ENCODE peak calls at places on chromosomes 6 and 20, in nine cellular contexts. One of them, this sample, is unnamed.

GRCh38 chr6:72182337-72183246 is 296.2 kb downstream of the RIMS1 start:
- DNase-seq in activated CD4-positive, alpha-beta T cell treated with anti-CD3 and anti-CD28 coated beads, Interleukin-2, amount 50 U/mL, for 48 hours: no peak
- DNase-seq in NCI-H1417: peak
- DNase-seq in SIG-M5: no peak
- DNase-seq in stimulated activated CD4-positive, alpha-beta T cell treated with anti-CD3 and anti-CD28 coated beads, Interleukin-12 subunit alpha, Interleukin-12 subunit beta, amount 100 ng/mL, for 4 hours: no peak
- DNase-seq in stimulated activated naive B cell treated with anti-CD40 and anti-IgM and Interleukin-4, amounts not matched to agents 10 μg/mL and 1 μg/mL and 100 μg/mL, for 72 hours: peak
- DNase-seq in astrocyte: peak
- DNase-seq in OCI-LY7: no peak
- DNase-seq in AML-193: no peak
- DNase-seq in this sample: peak

GRCh38 chr6:104713982-104714381 is 145.7 kb downstream of the HACE1 start:
- DNase-seq in astrocyte: no peak
- DNase-seq in SIG-M5: no peak
- DNase-seq in stimulated activated CD4-positive, alpha-beta T cell treated with anti-CD3 and anti-CD28 coated beads, Interleukin-12 subunit alpha, Interleukin-12 subunit beta, amount 100 ng/mL, for 4 hours: no peak
- DNase-seq in AML-193: no peak
- DNase-seq in stimulated activated naive B cell treated with anti-CD40 and anti-IgM and Interleukin-4, amounts not matched to agents 10 μg/mL and 1 μg/mL and 100 μg/mL, for 72 hours: no peak
- DNase-seq in NCI-H1417: no peak
- DNase-seq in OCI-LY7: no peak
- DNase-seq in activated CD4-positive, alpha-beta T cell treated with anti-CD3 and anti-CD28 coated beads, Interleukin-2, amount 50 U/mL, for 48 hours: no peak
- DNase-seq in this sample: no peak

GRCh38 chr6:13234130-13234529 is 94.2 kb downstream of the TBC1D7 start:
- DNase-seq in NCI-H1417: no peak
- DNase-seq in stimulated activated CD4-positive, alpha-beta T cell treated with anti-CD3 and anti-CD28 coated beads, Interleukin-12 subunit alpha, Interleukin-12 subunit beta, amount 100 ng/mL, for 4 hours: no peak
- DNase-seq in astrocyte: peak
- DNase-seq in AML-193: no peak
- DNase-seq in OCI-LY7: no peak
- DNase-seq in activated CD4-positive, alpha-beta T cell treated with anti-CD3 and anti-CD28 coated beads, Interleukin-2, amount 50 U/mL, for 48 hours: no peak
- DNase-seq in SIG-M5: no peak
- DNase-seq in stimulated activated naive B cell treated with anti-CD40 and anti-IgM and Interleukin-4, amounts not matched to agents 10 μg/mL and 1 μg/mL and 100 μg/mL, for 72 hours: no peak
- DNase-seq in this sample: peak

GRCh38 chr20:64159286-64159680 is 5.0 kb upstream of the MYT1 start:
- DNase-seq in NCI-H1417: no peak
- DNase-seq in activated CD4-positive, alpha-beta T cell treated with anti-CD3 and anti-CD28 coated beads, Interleukin-2, amount 50 U/mL, for 48 hours: no peak
- DNase-seq in AML-193: no peak
- DNase-seq in SIG-M5: no peak
- DNase-seq in stimulated activated CD4-positive, alpha-beta T cell treated with anti-CD3 and anti-CD28 coated beads, Interleukin-12 subunit alpha, Interleukin-12 subunit beta, amount 100 ng/mL, for 4 hours: no peak
- DNase-seq in astrocyte: no peak
- DNase-seq in OCI-LY7: no peak
- DNase-seq in stimulated activated naive B cell treated with anti-CD40 and anti-IgM and Interleukin-4, amounts not matched to agents 10 μg/mL and 1 μg/mL and 100 μg/mL, for 72 hours: no peak
- DNase-seq in this sample: no peak

GRCh38 chr6:132228894-132229293 is 172.4 kb downstream of the MOXD1 start:
- DNase-seq in stimulated activated CD4-positive, alpha-beta T cell treated with anti-CD3 and anti-CD28 coated beads, Interleukin-12 subunit alpha, Interleukin-12 subunit beta, amount 100 ng/mL, for 4 hours: no peak
- DNase-seq in stimulated activated naive B cell treated with anti-CD40 and anti-IgM and Interleukin-4, amounts not matched to agents 10 μg/mL and 1 μg/mL and 100 μg/mL, for 72 hours: no peak
- DNase-seq in SIG-M5: no peak
- DNase-seq in OCI-LY7: no peak
- DNase-seq in NCI-H1417: no peak
- DNase-seq in activated CD4-positive, alpha-beta T cell treated with anti-CD3 and anti-CD28 coated beads, Interleukin-2, amount 50 U/mL, for 48 hours: no peak
- DNase-seq in astrocyte: peak
- DNase-seq in AML-193: no peak
- DNase-seq in this sample: peak

GRCh38 chr20:42795399-42795798 is 394.3 kb downstream of the PTPRT start:
- DNase-seq in AML-193: no peak
- DNase-seq in NCI-H1417: peak
- DNase-seq in SIG-M5: no peak
- DNase-seq in stimulated activated naive B cell treated with anti-CD40 and anti-IgM and Interleukin-4, amounts not matched to agents 10 μg/mL and 1 μg/mL and 100 μg/mL, for 72 hours: no peak
- DNase-seq in stimulated activated CD4-positive, alpha-beta T cell treated with anti-CD3 and anti-CD28 coated beads, Interleukin-12 subunit alpha, Interleukin-12 subunit beta, amount 100 ng/mL, for 4 hours: no peak
- DNase-seq in activated CD4-positive, alpha-beta T cell treated with anti-CD3 and anti-CD28 coated beads, Interleukin-2, amount 50 U/mL, for 48 hours: no peak
- DNase-seq in astrocyte: no peak
- DNase-seq in OCI-LY7: no peak
- DNase-seq in this sample: no peak

GRCh38 chr6:10977231-10977968 is 66.7 kb downstream of the ELOVL2 start:
- DNase-seq in stimulated activated CD4-positive, alpha-beta T cell treated with anti-CD3 and anti-CD28 coated beads, Interleukin-12 subunit alpha, Interleukin-12 subunit beta, amount 100 ng/mL, for 4 hours: no peak
- DNase-seq in OCI-LY7: no peak
- DNase-seq in astrocyte: no peak
- DNase-seq in AML-193: no peak
- DNase-seq in SIG-M5: no peak
- DNase-seq in activated CD4-positive, alpha-beta T cell treated with anti-CD3 and anti-CD28 coated beads, Interleukin-2, amount 50 U/mL, for 48 hours: no peak
- DNase-seq in stimulated activated naive B cell treated with anti-CD40 and anti-IgM and Interleukin-4, amounts not matched to agents 10 μg/mL and 1 μg/mL and 100 μg/mL, for 72 hours: no peak
- DNase-seq in NCI-H1417: no peak
- DNase-seq in this sample: no peak

GRCh38 chr20:38550274-38550673 is 30.7 kb upstream of the ADIG start:
- DNase-seq in activated CD4-positive, alpha-beta T cell treated with anti-CD3 and anti-CD28 coated beads, Interleukin-2, amount 50 U/mL, for 48 hours: no peak
- DNase-seq in SIG-M5: no peak
- DNase-seq in NCI-H1417: no peak
- DNase-seq in stimulated activated CD4-positive, alpha-beta T cell treated with anti-CD3 and anti-CD28 coated beads, Interleukin-12 subunit alpha, Interleukin-12 subunit beta, amount 100 ng/mL, for 4 hours: no peak
- DNase-seq in AML-193: no peak
- DNase-seq in stimulated activated naive B cell treated with anti-CD40 and anti-IgM and Interleukin-4, amounts not matched to agents 10 μg/mL and 1 μg/mL and 100 μg/mL, for 72 hours: no peak
- DNase-seq in astrocyte: no peak
- DNase-seq in OCI-LY7: peak
- DNase-seq in this sample: no peak

GRCh38 chr6:119322034-119322433 is 27.5 kb downstream of the MAN1A1 start:
- DNase-seq in stimulated activated CD4-positive, alpha-beta T cell treated with anti-CD3 and anti-CD28 coated beads, Interleukin-12 subunit alpha, Interleukin-12 subunit beta, amount 100 ng/mL, for 4 hours: no peak
- DNase-seq in AML-193: no peak
- DNase-seq in astrocyte: no peak
- DNase-seq in NCI-H1417: no peak
- DNase-seq in SIG-M5: no peak
- DNase-seq in stimulated activated naive B cell treated with anti-CD40 and anti-IgM and Interleukin-4, amounts not matched to agents 10 μg/mL and 1 μg/mL and 100 μg/mL, for 72 hours: no peak
- DNase-seq in activated CD4-positive, alpha-beta T cell treated with anti-CD3 and anti-CD28 coated beads, Interleukin-2, amount 50 U/mL, for 48 hours: no peak
- DNase-seq in OCI-LY7: no peak
- DNase-seq in this sample: no peak

GRCh38 chr6:7313505-7314165 is 636 bp upstream of the SSR1 start:
- DNase-seq in NCI-H1417: no peak
- DNase-seq in astrocyte: no peak
- DNase-seq in OCI-LY7: no peak
- DNase-seq in stimulated activated naive B cell treated with anti-CD40 and anti-IgM and Interleukin-4, amounts not matched to agents 10 μg/mL and 1 μg/mL and 100 μg/mL, for 72 hours: no peak
- DNase-seq in AML-193: no peak
- DNase-seq in stimulated activated CD4-positive, alpha-beta T cell treated with anti-CD3 and anti-CD28 coated beads, Interleukin-12 subunit alpha, Interleukin-12 subunit beta, amount 100 ng/mL, for 4 hours: no peak
- DNase-seq in SIG-M5: no peak
- DNase-seq in activated CD4-positive, alpha-beta T cell treated with anti-CD3 and anti-CD28 coated beads, Interleukin-2, amount 50 U/mL, for 48 hours: no peak
- DNase-seq in this sample: no peak

GRCh38 chr20:23160536-23161243 is 74.6 kb upstream of the CD93 start:
- DNase-seq in SIG-M5: no peak
- DNase-seq in NCI-H1417: no peak
- DNase-seq in AML-193: no peak
- DNase-seq in astrocyte: peak
- DNase-seq in activated CD4-positive, alpha-beta T cell treated with anti-CD3 and anti-CD28 coated beads, Interleukin-2, amount 50 U/mL, for 48 hours: no peak
- DNase-seq in OCI-LY7: no peak
- DNase-seq in stimulated activated CD4-positive, alpha-beta T cell treated with anti-CD3 and anti-CD28 coated beads, Interleukin-12 subunit alpha, Interleukin-12 subunit beta, amount 100 ng/mL, for 4 hours: no peak
- DNase-seq in stimulated activated naive B cell treated with anti-CD40 and anti-IgM and Interleukin-4, amounts not matched to agents 10 μg/mL and 1 μg/mL and 100 μg/mL, for 72 hours: no peak
- DNase-seq in this sample: peak

GRCh38 chr6:36938536-36938935 is 16.0 kb upstream of the PI16 start:
- DNase-seq in activated CD4-positive, alpha-beta T cell treated with anti-CD3 and anti-CD28 coated beads, Interleukin-2, amount 50 U/mL, for 48 hours: no peak
- DNase-seq in astrocyte: peak
- DNase-seq in stimulated activated naive B cell treated with anti-CD40 and anti-IgM and Interleukin-4, amounts not matched to agents 10 μg/mL and 1 μg/mL and 100 μg/mL, for 72 hours: no peak
- DNase-seq in SIG-M5: no peak
- DNase-seq in stimulated activated CD4-positive, alpha-beta T cell treated with anti-CD3 and anti-CD28 coated beads, Interleukin-12 subunit alpha, Interleukin-12 subunit beta, amount 100 ng/mL, for 4 hours: no peak
- DNase-seq in AML-193: no peak
- DNase-seq in NCI-H1417: no peak
- DNase-seq in OCI-LY7: no peak
- DNase-seq in this sample: peak

GRCh38 chr6:157682856-157683481 is 140.1 kb upstream of the SNX9 start:
- DNase-seq in NCI-H1417: no peak
- DNase-seq in SIG-M5: no peak
- DNase-seq in OCI-LY7: no peak
- DNase-seq in astrocyte: peak
- DNase-seq in AML-193: no peak
- DNase-seq in activated CD4-positive, alpha-beta T cell treated with anti-CD3 and anti-CD28 coated beads, Interleukin-2, amount 50 U/mL, for 48 hours: no peak
- DNase-seq in stimulated activated CD4-positive, alpha-beta T cell treated with anti-CD3 and anti-CD28 coated beads, Interleukin-12 subunit alpha, Interleukin-12 subunit beta, amount 100 ng/mL, for 4 hours: no peak
- DNase-seq in stimulated activated naive B cell treated with anti-CD40 and anti-IgM and Interleukin-4, amounts not matched to agents 10 μg/mL and 1 μg/mL and 100 μg/mL, for 72 hours: no peak
- DNase-seq in this sample: peak

GRCh38 chr6:93418113-93418447 is 1.3 kb downstream of the EPHA7 start:
- DNase-seq in SIG-M5: no peak
- DNase-seq in stimulated activated naive B cell treated with anti-CD40 and anti-IgM and Interleukin-4, amounts not matched to agents 10 μg/mL and 1 μg/mL and 100 μg/mL, for 72 hours: no peak
- DNase-seq in OCI-LY7: no peak
- DNase-seq in activated CD4-positive, alpha-beta T cell treated with anti-CD3 and anti-CD28 coated beads, Interleukin-2, amount 50 U/mL, for 48 hours: no peak
- DNase-seq in NCI-H1417: peak
- DNase-seq in astrocyte: no peak
- DNase-seq in AML-193: no peak
- DNase-seq in stimulated activated CD4-positive, alpha-beta T cell treated with anti-CD3 and anti-CD28 coated beads, Interleukin-12 subunit alpha, Interleukin-12 subunit beta, amount 100 ng/mL, for 4 hours: no peak
- DNase-seq in this sample: no peak

GRCh38 chr6:84390334-84390733 is 162.9 kb upstream of the CEP162 start:
- DNase-seq in OCI-LY7: no peak
- DNase-seq in astrocyte: no peak
- DNase-seq in activated CD4-positive, alpha-beta T cell treated with anti-CD3 and anti-CD28 coated beads, Interleukin-2, amount 50 U/mL, for 48 hours: no peak
- DNase-seq in stimulated activated naive B cell treated with anti-CD40 and anti-IgM and Interleukin-4, amounts not matched to agents 10 μg/mL and 1 μg/mL and 100 μg/mL, for 72 hours: no peak
- DNase-seq in stimulated activated CD4-positive, alpha-beta T cell treated with anti-CD3 and anti-CD28 coated beads, Interleukin-12 subunit alpha, Interleukin-12 subunit beta, amount 100 ng/mL, for 4 hours: no peak
- DNase-seq in AML-193: no peak
- DNase-seq in SIG-M5: no peak
- DNase-seq in NCI-H1417: no peak
- DNase-seq in this sample: no peak

GRCh38 chr20:17938889-17939619 is 29.5 kb downstream of the SNX5 start:
- DNase-seq in astrocyte: no peak
- DNase-seq in stimulated activated CD4-positive, alpha-beta T cell treated with anti-CD3 and anti-CD28 coated beads, Interleukin-12 subunit alpha, Interleukin-12 subunit beta, amount 100 ng/mL, for 4 hours: peak
- DNase-seq in AML-193: peak
- DNase-seq in NCI-H1417: peak
- DNase-seq in SIG-M5: no peak
- DNase-seq in activated CD4-positive, alpha-beta T cell treated with anti-CD3 and anti-CD28 coated beads, Interleukin-2, amount 50 U/mL, for 48 hours: peak
- DNase-seq in stimulated activated naive B cell treated with anti-CD40 and anti-IgM and Interleukin-4, amounts not matched to agents 10 μg/mL and 1 μg/mL and 100 μg/mL, for 72 hours: peak
- DNase-seq in OCI-LY7: peak
- DNase-seq in this sample: peak

GRCh38 chr20:43909720-43910119 is 4.9 kb upstream of the TOX2 start:
- DNase-seq in stimulated activated naive B cell treated with anti-CD40 and anti-IgM and Interleukin-4, amounts not matched to agents 10 μg/mL and 1 μg/mL and 100 μg/mL, for 72 hours: peak
- DNase-seq in activated CD4-positive, alpha-beta T cell treated with anti-CD3 and anti-CD28 coated beads, Interleukin-2, amount 50 U/mL, for 48 hours: no peak
- DNase-seq in AML-193: no peak
- DNase-seq in astrocyte: no peak
- DNase-seq in stimulated activated CD4-positive, alpha-beta T cell treated with anti-CD3 and anti-CD28 coated beads, Interleukin-12 subunit alpha, Interleukin-12 subunit beta, amount 100 ng/mL, for 4 hours: no peak
- DNase-seq in NCI-H1417: peak
- DNase-seq in OCI-LY7: no peak
- DNase-seq in SIG-M5: no peak
- DNase-seq in this sample: no peak

GRCh38 chr6:80610821-80611220 is 504.4 kb downstream of the BCKDHB start:
- DNase-seq in stimulated activated CD4-positive, alpha-beta T cell treated with anti-CD3 and anti-CD28 coated beads, Interleukin-12 subunit alpha, Interleukin-12 subunit beta, amount 100 ng/mL, for 4 hours: no peak
- DNase-seq in AML-193: no peak
- DNase-seq in activated CD4-positive, alpha-beta T cell treated with anti-CD3 and anti-CD28 coated beads, Interleukin-2, amount 50 U/mL, for 48 hours: no peak
- DNase-seq in SIG-M5: no peak
- DNase-seq in NCI-H1417: no peak
- DNase-seq in stimulated activated naive B cell treated with anti-CD40 and anti-IgM and Interleukin-4, amounts not matched to agents 10 μg/mL and 1 μg/mL and 100 μg/mL, for 72 hours: no peak
- DNase-seq in OCI-LY7: no peak
- DNase-seq in astrocyte: peak
- DNase-seq in this sample: peak

GRCh38 chr6:37699138-37699766 is 1.6 kb upstream of the MDGA1 start:
- DNase-seq in activated CD4-positive, alpha-beta T cell treated with anti-CD3 and anti-CD28 coated beads, Interleukin-2, amount 50 U/mL, for 48 hours: no peak
- DNase-seq in stimulated activated CD4-positive, alpha-beta T cell treated with anti-CD3 and anti-CD28 coated beads, Interleukin-12 subunit alpha, Interleukin-12 subunit beta, amount 100 ng/mL, for 4 hours: no peak
- DNase-seq in NCI-H1417: no peak
- DNase-seq in AML-193: no peak
- DNase-seq in SIG-M5: no peak
- DNase-seq in stimulated activated naive B cell treated with anti-CD40 and anti-IgM and Interleukin-4, amounts not matched to agents 10 μg/mL and 1 μg/mL and 100 μg/mL, for 72 hours: no peak
- DNase-seq in astrocyte: no peak
- DNase-seq in OCI-LY7: no peak
- DNase-seq in this sample: no peak

GRCh38 chr6:162416845-162417537 is 310.6 kb downstream of the PRKN start:
- DNase-seq in AML-193: no peak
- DNase-seq in astrocyte: no peak
- DNase-seq in stimulated activated CD4-positive, alpha-beta T cell treated with anti-CD3 and anti-CD28 coated beads, Interleukin-12 subunit alpha, Interleukin-12 subunit beta, amount 100 ng/mL, for 4 hours: no peak
- DNase-seq in stimulated activated naive B cell treated with anti-CD40 and anti-IgM and Interleukin-4, amounts not matched to agents 10 μg/mL and 1 μg/mL and 100 μg/mL, for 72 hours: no peak
- DNase-seq in NCI-H1417: no peak
- DNase-seq in OCI-LY7: no peak
- DNase-seq in SIG-M5: no peak
- DNase-seq in activated CD4-positive, alpha-beta T cell treated with anti-CD3 and anti-CD28 coated beads, Interleukin-2, amount 50 U/mL, for 48 hours: no peak
- DNase-seq in this sample: no peak

GRCh38 chr6:73519943-73520687 is 717 bp downstream of the EEF1A1 start:
- DNase-seq in astrocyte: peak
- DNase-seq in SIG-M5: no peak
- DNase-seq in activated CD4-positive, alpha-beta T cell treated with anti-CD3 and anti-CD28 coated beads, Interleukin-2, amount 50 U/mL, for 48 hours: peak
- DNase-seq in OCI-LY7: peak
- DNase-seq in stimulated activated naive B cell treated with anti-CD40 and anti-IgM and Interleukin-4, amounts not matched to agents 10 μg/mL and 1 μg/mL and 100 μg/mL, for 72 hours: peak
- DNase-seq in stimulated activated CD4-positive, alpha-beta T cell treated with anti-CD3 and anti-CD28 coated beads, Interleukin-12 subunit alpha, Interleukin-12 subunit beta, amount 100 ng/mL, for 4 hours: peak
- DNase-seq in AML-193: peak
- DNase-seq in NCI-H1417: peak
- DNase-seq in this sample: peak

GRCh38 chr20:44271915-44272663 is 25.0 kb downstream of the GDAP1L1 start:
- DNase-seq in AML-193: peak
- DNase-seq in stimulated activated CD4-positive, alpha-beta T cell treated with anti-CD3 and anti-CD28 coated beads, Interleukin-12 subunit alpha, Interleukin-12 subunit beta, amount 100 ng/mL, for 4 hours: no peak
- DNase-seq in stimulated activated naive B cell treated with anti-CD40 and anti-IgM and Interleukin-4, amounts not matched to agents 10 μg/mL and 1 μg/mL and 100 μg/mL, for 72 hours: no peak
- DNase-seq in OCI-LY7: no peak
- DNase-seq in activated CD4-positive, alpha-beta T cell treated with anti-CD3 and anti-CD28 coated beads, Interleukin-2, amount 50 U/mL, for 48 hours: no peak
- DNase-seq in SIG-M5: no peak
- DNase-seq in astrocyte: no peak
- DNase-seq in NCI-H1417: peak
- DNase-seq in this sample: no peak

GRCh38 chr20:62602550-62602949 is 39.8 kb upstream of the SLCO4A1 start:
- DNase-seq in astrocyte: no peak
- DNase-seq in NCI-H1417: no peak
- DNase-seq in AML-193: peak
- DNase-seq in OCI-LY7: no peak
- DNase-seq in activated CD4-positive, alpha-beta T cell treated with anti-CD3 and anti-CD28 coated beads, Interleukin-2, amount 50 U/mL, for 48 hours: peak
- DNase-seq in stimulated activated CD4-positive, alpha-beta T cell treated with anti-CD3 and anti-CD28 coated beads, Interleukin-12 subunit alpha, Interleukin-12 subunit beta, amount 100 ng/mL, for 4 hours: peak
- DNase-seq in stimulated activated naive B cell treated with anti-CD40 and anti-IgM and Interleukin-4, amounts not matched to agents 10 μg/mL and 1 μg/mL and 100 μg/mL, for 72 hours: no peak
- DNase-seq in SIG-M5: no peak
- DNase-seq in this sample: no peak

This sample was measured in NCI-H226.